ENCODE peak calls at places on chromosomes 13 and 19, in ten cellular contexts. One of them, this sample, is unnamed.

GRCh38 chr13:26327905-26328304 is 74.0 kb downstream of the CDK8 start:
- DNase-seq in mammary epithelial cell: no peak
- DNase-seq in PC-9: no peak
- DNase-seq in IMR-90: no peak
- DNase-seq in fibroblast of lung: peak; percentile 42
- DNase-seq in GM23338: no peak
- DNase-seq in K562: no peak
- DNase-seq in SK-N-SH: no peak
- DNase-seq in neural progenitor cell: no peak
- DNase-seq in mesenchymal stem cell: no peak
- DNase-seq in this sample: peak; percentile 36

GRCh38 chr13:32228330-32229041 is 86.7 kb downstream of the ZAR1L start:
- DNase-seq in mammary epithelial cell: peak; percentile 26
- DNase-seq in PC-9: no peak
- DNase-seq in IMR-90: peak; percentile 84
- DNase-seq in fibroblast of lung: peak; percentile 76
- DNase-seq in GM23338: peak; percentile 36
- DNase-seq in K562: no peak
- DNase-seq in SK-N-SH: no peak
- DNase-seq in neural progenitor cell: no peak
- DNase-seq in mesenchymal stem cell: peak; percentile 49
- DNase-seq in this sample: peak; percentile 66

GRCh38 chr19:23075031-23075733 is 41.6 kb upstream of the ZNF730 start:
- DNase-seq in mammary epithelial cell: peak; percentile 67
- DNase-seq in PC-9: peak; percentile 61
- DNase-seq in IMR-90: peak; percentile 72
- DNase-seq in fibroblast of lung: peak; percentile 80
- DNase-seq in GM23338: peak; percentile 96
- DNase-seq in K562: peak; percentile 26
- DNase-seq in SK-N-SH: peak; percentile 92
- DNase-seq in neural progenitor cell: peak; percentile 93
- DNase-seq in mesenchymal stem cell: peak; percentile 82
- DNase-seq in this sample: peak; percentile 70

GRCh38 chr19:51904331-51905165 is at the start of gene ZNF649:
- DNase-seq in mammary epithelial cell: peak; percentile 85
- DNase-seq in PC-9: peak; percentile 85
- DNase-seq in IMR-90: peak; percentile 84
- DNase-seq in fibroblast of lung: peak; percentile 82
- DNase-seq in GM23338: peak; percentile 96
- DNase-seq in K562: peak; percentile 89
- DNase-seq in SK-N-SH: peak; percentile 82
- DNase-seq in neural progenitor cell: peak; percentile 95
- DNase-seq in mesenchymal stem cell: peak; percentile 90
- DNase-seq in this sample: peak; percentile 72

GRCh38 chr13:33751151-33751550 is 66.8 kb upstream of the RFC3 start:
- DNase-seq in mammary epithelial cell: peak; percentile 11
- DNase-seq in PC-9: no peak
- DNase-seq in IMR-90: peak; percentile 46
- DNase-seq in fibroblast of lung: peak; percentile 88
- DNase-seq in GM23338: no peak
- DNase-seq in K562: no peak
- DNase-seq in SK-N-SH: no peak
- DNase-seq in neural progenitor cell: no peak
- DNase-seq in mesenchymal stem cell: peak; percentile 66
- DNase-seq in this sample: peak; percentile 87

GRCh38 chr19:57888494-57889231 is at the start of gene ZNF814:
- DNase-seq in mammary epithelial cell: peak; percentile 74
- DNase-seq in PC-9: peak; percentile 69
- DNase-seq in IMR-90: peak; percentile 84
- DNase-seq in fibroblast of lung: peak; percentile 75
- DNase-seq in GM23338: peak; percentile 99
- DNase-seq in K562: no peak
- DNase-seq in SK-N-SH: peak; percentile 74
- DNase-seq in neural progenitor cell: peak; percentile 96
- DNase-seq in mesenchymal stem cell: peak; percentile 92
- DNase-seq in this sample: peak; percentile 59

GRCh38 chr13:33509642-33510229 is 224.2 kb upstream of the STARD13 start:
- DNase-seq in mammary epithelial cell: no peak
- DNase-seq in PC-9: peak; percentile 35
- DNase-seq in IMR-90: no peak
- DNase-seq in fibroblast of lung: peak; percentile 73
- DNase-seq in GM23338: no peak
- DNase-seq in K562: no peak
- DNase-seq in SK-N-SH: no peak
- DNase-seq in neural progenitor cell: peak; percentile 9
- DNase-seq in mesenchymal stem cell: peak; percentile 43
- DNase-seq in this sample: peak; percentile 62

GRCh38 chr19:55257461-55258411 is 1.1 kb downstream of the PPP6R1 start:
- DNase-seq in mammary epithelial cell: peak; percentile 35
- DNase-seq in PC-9: peak; percentile 27
- DNase-seq in IMR-90: peak; percentile 32
- DNase-seq in fibroblast of lung: no peak
- DNase-seq in GM23338: peak; percentile 46
- DNase-seq in K562: peak; percentile 54
- DNase-seq in SK-N-SH: peak; percentile 55
- DNase-seq in neural progenitor cell: peak; percentile 34
- DNase-seq in mesenchymal stem cell: peak; percentile 26
- DNase-seq in this sample: no peak

GRCh38 chr19:29805026-29805925 is 6.5 kb upstream of the CCNE1 start:
- DNase-seq in mammary epithelial cell: peak; percentile 16
- DNase-seq in PC-9: no peak
- DNase-seq in IMR-90: peak; percentile 10
- DNase-seq in fibroblast of lung: peak; percentile 31
- DNase-seq in GM23338: no peak
- DNase-seq in K562: no peak
- DNase-seq in SK-N-SH: no peak
- DNase-seq in neural progenitor cell: no peak
- DNase-seq in mesenchymal stem cell: peak; percentile 14
- DNase-seq in this sample: peak; percentile 18

GRCh38 chr19:16203256-16204004 is 5.7 kb downstream of the AP1M1 start:
- DNase-seq in mammary epithelial cell: no peak
- DNase-seq in PC-9: no peak
- DNase-seq in IMR-90: no peak
- DNase-seq in fibroblast of lung: no peak
- DNase-seq in GM23338: no peak
- DNase-seq in K562: no peak
- DNase-seq in SK-N-SH: no peak
- DNase-seq in neural progenitor cell: no peak
- DNase-seq in mesenchymal stem cell: no peak
- DNase-seq in this sample: no peak

GRCh38 chr19:55255618-55256423 is 3.0 kb downstream of the PPP6R1 start:
- DNase-seq in mammary epithelial cell: peak; percentile 69
- DNase-seq in PC-9: no peak
- DNase-seq in IMR-90: peak; percentile 60
- DNase-seq in fibroblast of lung: peak; percentile 39
- DNase-seq in GM23338: no peak
- DNase-seq in K562: peak; percentile 51
- DNase-seq in SK-N-SH: no peak
- DNase-seq in neural progenitor cell: no peak
- DNase-seq in mesenchymal stem cell: peak; percentile 48
- DNase-seq in this sample: peak; percentile 26

GRCh38 chr19:32373614-32374295 is 28.3 kb downstream of the ZNF507 start:
- DNase-seq in mammary epithelial cell: peak; percentile 96
- DNase-seq in PC-9: peak; percentile 80
- DNase-seq in IMR-90: peak; percentile 100
- DNase-seq in fibroblast of lung: peak; percentile 100
- DNase-seq in GM23338: no peak
- DNase-seq in K562: peak; percentile 51
- DNase-seq in SK-N-SH: no peak
- DNase-seq in neural progenitor cell: no peak
- DNase-seq in mesenchymal stem cell: peak; percentile 99
- DNase-seq in this sample: peak; percentile 100

GRCh38 chr13:54709546-54709945 is 1680.9 kb downstream of the OLFM4 start:
- DNase-seq in mammary epithelial cell: no peak
- DNase-seq in PC-9: no peak
- DNase-seq in IMR-90: no peak
- DNase-seq in fibroblast of lung: no peak
- DNase-seq in GM23338: no peak
- DNase-seq in K562: no peak
- DNase-seq in SK-N-SH: no peak
- DNase-seq in neural progenitor cell: no peak
- DNase-seq in mesenchymal stem cell: peak; percentile 66
- DNase-seq in this sample: no peak

GRCh38 chr13:39448831-39449230 is 154.2 kb downstream of the LHFPL6 start:
- DNase-seq in mammary epithelial cell: no peak
- DNase-seq in PC-9: no peak
- DNase-seq in IMR-90: no peak
- DNase-seq in fibroblast of lung: no peak
- DNase-seq in GM23338: no peak
- DNase-seq in K562: no peak
- DNase-seq in SK-N-SH: no peak
- DNase-seq in neural progenitor cell: peak; percentile 4
- DNase-seq in mesenchymal stem cell: no peak
- DNase-seq in this sample: no peak

DNA sequence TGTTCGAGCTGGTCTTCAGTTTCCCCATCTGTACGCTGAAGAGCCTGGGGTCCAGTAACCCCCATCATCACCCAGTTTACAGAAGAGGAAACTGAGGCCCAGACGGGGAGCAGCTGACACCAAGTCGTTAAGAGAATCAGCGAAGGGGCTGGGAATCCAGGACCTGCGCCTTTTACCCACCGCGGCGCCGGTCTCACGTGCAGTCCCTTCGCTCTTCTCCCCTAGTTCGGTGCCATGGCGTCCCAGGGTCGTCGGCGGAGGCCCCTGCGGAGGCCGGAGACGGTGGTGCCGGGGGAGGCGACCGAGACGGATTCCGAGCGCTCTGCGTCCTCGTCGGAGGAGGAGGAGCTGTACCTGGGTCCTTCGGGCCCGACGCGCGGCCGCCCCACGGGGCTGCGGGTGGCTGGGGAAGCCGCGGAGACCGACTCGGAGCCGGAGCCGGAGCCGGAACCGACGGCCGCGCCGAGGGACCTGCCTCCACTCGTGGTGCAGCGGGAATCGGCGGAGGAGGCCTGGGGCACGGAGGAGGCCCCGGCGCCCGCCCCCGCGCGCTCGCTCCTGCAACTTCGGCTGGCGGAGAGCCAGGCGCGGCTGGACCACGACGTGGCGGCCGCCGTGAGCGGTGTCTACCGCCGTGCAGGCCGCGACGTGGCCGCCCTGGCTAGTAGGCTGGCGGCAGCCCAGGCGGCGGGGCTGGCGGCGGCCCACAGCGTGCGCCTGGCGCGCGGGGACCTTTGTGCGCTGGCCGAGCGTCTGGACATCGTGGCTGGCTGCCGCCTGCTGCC is 671 bp downstream of the BLOC1S3 start:
- DNase-seq in mammary epithelial cell: peak; percentile 42
- DNase-seq in PC-9: peak; percentile 49
- DNase-seq in IMR-90: peak; percentile 17
- DNase-seq in fibroblast of lung: peak; percentile 45
- DNase-seq in GM23338: no peak
- DNase-seq in K562: peak; percentile 72
- DNase-seq in SK-N-SH: peak; percentile 66
- DNase-seq in neural progenitor cell: peak; percentile 61
- DNase-seq in mesenchymal stem cell: peak; percentile 52
- DNase-seq in this sample: peak; percentile 6
- H2AFZ ChIP-seq in mammary epithelial cell: peak overlapping the region; percentile 97
- H2AFZ ChIP-seq in PC-9: peak overlapping the region; percentile 95
- H2AFZ ChIP-seq in IMR-90: peak overlapping the region; percentile 99
- H2AFZ ChIP-seq in fibroblast of lung: peak overlapping the region; percentile 95
- H2AFZ ChIP-seq in GM23338: peak overlapping the region; percentile 94
- H2AFZ ChIP-seq in K562: peak overlapping the region; percentile 94
- H2AFZ ChIP-seq in SK-N-SH: peak overlapping the region; percentile 79
- H2AFZ ChIP-seq in neural progenitor cell: peak overlapping the region; percentile 85
- H2AFZ ChIP-seq in mesenchymal stem cell: peak overlapping the region; percentile 79
- H2AFZ ChIP-seq in this sample: peak overlapping the region; percentile 96

GRCh38 chr13:30212256-30212655 is 95.1 kb downstream of the KATNAL1 start:
- DNase-seq in mammary epithelial cell: no peak
- DNase-seq in PC-9: no peak
- DNase-seq in IMR-90: no peak
- DNase-seq in fibroblast of lung: no peak
- DNase-seq in GM23338: no peak
- DNase-seq in K562: no peak
- DNase-seq in SK-N-SH: no peak
- DNase-seq in neural progenitor cell: no peak
- DNase-seq in mesenchymal stem cell: no peak
- DNase-seq in this sample: no peak
- H2AFZ ChIP-seq in mammary epithelial cell: no peak overlapping the region
- H2AFZ ChIP-seq in PC-9: no peak overlapping the region
- H2AFZ ChIP-seq in IMR-90: no peak overlapping the region
- H2AFZ ChIP-seq in fibroblast of lung: no peak overlapping the region
- H2AFZ ChIP-seq in GM23338: no peak overlapping the region
- H2AFZ ChIP-seq in K562: no peak overlapping the region
- H2AFZ ChIP-seq in SK-N-SH: no peak overlapping the region
- H2AFZ ChIP-seq in neural progenitor cell: no peak overlapping the region
- H2AFZ ChIP-seq in mesenchymal stem cell: no peak overlapping the region
- H2AFZ ChIP-seq in this sample: no peak overlapping the region

GRCh38 chr19:37928527-37929286 is 21.7 kb downstream of the SIPA1L3 start:
- DNase-seq in mammary epithelial cell: no peak
- DNase-seq in PC-9: no peak
- DNase-seq in IMR-90: no peak
- DNase-seq in fibroblast of lung: no peak
- DNase-seq in GM23338: peak; percentile 67
- DNase-seq in K562: no peak
- DNase-seq in SK-N-SH: no peak
- DNase-seq in neural progenitor cell: no peak
- DNase-seq in mesenchymal stem cell: no peak
- DNase-seq in this sample: no peak
- H2AFZ ChIP-seq in mammary epithelial cell: no peak overlapping the region
- H2AFZ ChIP-seq in PC-9: no peak overlapping the region
- H2AFZ ChIP-seq in IMR-90: no peak overlapping the region
- H2AFZ ChIP-seq in fibroblast of lung: no peak overlapping the region
- H2AFZ ChIP-seq in GM23338: no peak overlapping the region
- H2AFZ ChIP-seq in K562: no peak overlapping the region
- H2AFZ ChIP-seq in SK-N-SH: no peak overlapping the region
- H2AFZ ChIP-seq in neural progenitor cell: no peak overlapping the region
- H2AFZ ChIP-seq in mesenchymal stem cell: no peak overlapping the region
- H2AFZ ChIP-seq in this sample: no peak overlapping the region

DNA sequence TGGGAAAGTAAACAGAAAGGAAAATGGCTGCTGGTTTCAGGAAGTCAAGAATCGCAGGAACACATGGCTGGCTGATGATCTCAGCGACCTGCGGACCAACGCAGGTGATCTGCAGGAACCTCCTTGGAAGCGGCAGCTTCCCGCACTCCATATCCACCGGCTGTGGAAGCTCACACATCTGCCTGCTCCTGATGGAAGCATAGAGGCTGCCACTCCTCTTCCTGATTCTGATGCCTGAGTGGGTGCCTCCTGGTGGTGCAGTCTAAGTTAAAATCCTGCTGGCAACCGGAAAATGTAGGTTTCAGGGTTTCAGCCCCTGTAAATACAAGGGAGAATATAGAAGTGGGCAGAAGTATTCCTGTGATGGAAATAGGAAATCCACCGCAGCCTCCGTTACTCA is 75.5 kb downstream of the TNFSF13B start:
- DNase-seq in mammary epithelial cell: no peak
- DNase-seq in PC-9: no peak
- DNase-seq in IMR-90: no peak
- DNase-seq in fibroblast of lung: no peak
- DNase-seq in GM23338: peak; percentile 29
- DNase-seq in K562: no peak
- DNase-seq in SK-N-SH: no peak
- DNase-seq in neural progenitor cell: peak; percentile 8
- DNase-seq in mesenchymal stem cell: no peak
- DNase-seq in this sample: no peak
- H2AFZ ChIP-seq in mammary epithelial cell: no peak overlapping the region
- H2AFZ ChIP-seq in PC-9: no peak overlapping the region
- H2AFZ ChIP-seq in IMR-90: no peak overlapping the region
- H2AFZ ChIP-seq in fibroblast of lung: no peak overlapping the region
- H2AFZ ChIP-seq in GM23338: peak overlapping the region; percentile 64
- H2AFZ ChIP-seq in K562: peak overlapping the region; percentile 71
- H2AFZ ChIP-seq in SK-N-SH: no peak overlapping the region
- H2AFZ ChIP-seq in neural progenitor cell: peak overlapping the region; percentile 93
- H2AFZ ChIP-seq in mesenchymal stem cell: no peak overlapping the region
- H2AFZ ChIP-seq in this sample: no peak overlapping the region